ENCODE peak calls at places on chromosomes 16 and 17, in five cellular contexts. R, T, A, J and E are unnamed samples.

GRCh38 chr17:15403276-15403939 is 62.0 kb upstream of the TEKT3 start:
- DNase-seq in J (no peak), R (no peak), T (no peak), A (no peak), E (no peak)

GRCh38 chr17:2684549-2684948 is 27.0 kb downstream of the CLUH start:
- DNase-seq in T (no peak), R (no peak), J (peak; percentile 46), A (no peak), E (peak; percentile 53)

GRCh38 chr17:57649731-57650484 is 95.2 kb downstream of the CCDC182 start:
- DNase-seq in J (no peak), R (no peak), A (no peak), T (no peak), E (no peak)

GRCh38 chr17:7477392-7478275 is 1.8 kb downstream of the ZBTB4 start:
- DNase-seq in R (no peak), J (peak; percentile 73), T (no peak), A (peak; percentile 77), E (no peak)

GRCh38 chr17:58156839-58157803 is 8.9 kb downstream of the OR4D1 start:
- DNase-seq in A (peak; percentile 51), R (no peak), T (no peak), J (no peak), E (no peak)

GRCh38 chr16:27265982-27266381 is 2.6 kb downstream of the NSMCE1 start:
- DNase-seq in A (no peak), R (no peak), J (no peak), T (no peak), E (no peak)

GRCh38 chr17:42111901-42112551 is 488 bp downstream of the DHX58 start:
- DNase-seq in J (no peak), T (no peak), R (no peak), A (peak; percentile 58), E (no peak)

GRCh38 chr17:67400193-67400592 is 23.1 kb downstream of the PITPNC1 start:
- DNase-seq in J (no peak), R (no peak), A (no peak), T (no peak), E (no peak)

GRCh38 chr17:19645608-19646250 is 2.8 kb upstream of the ALDH3A2 start:
- DNase-seq in T (no peak), J (no peak), A (peak; percentile 58), R (peak; percentile 39), E (no peak)

GRCh38 chr16:23650674-23651073 is 9.4 kb downstream of the DCTN5 start:
- DNase-seq in R (no peak), J (no peak), A (no peak), T (no peak), E (no peak)

GRCh38 chr17:9350083-9350482 is 225.5 kb downstream of the STX8 start:
- DNase-seq in J (no peak), R (no peak), T (no peak), A (no peak), E (no peak)

GRCh38 chr17:61834610-61835009 is 28.7 kb downstream of the BRIP1 start:
- DNase-seq in J (no peak), A (no peak), R (no peak), T (no peak), E (no peak)

GRCh38 chr17:21530311-21530710 is 154.2 kb downstream of the KCNJ12 start:
- DNase-seq in A (no peak), T (no peak), J (no peak), R (no peak), E (no peak)

GRCh38 chr16:5032748-5033167 is 977 bp downstream of the NAGPA start:
- DNase-seq in R (no peak), T (no peak), J (no peak), A (no peak), E (no peak)

GRCh38 chr16:1379054-1379862 is 27.5 kb downstream of the GNPTG start:
- DNase-seq in R (peak; percentile 45), A (peak; percentile 84), T (peak; percentile 85), J (peak; percentile 86), E (peak; percentile 93)

GRCh38 chr17:59972778-59973177 is 8.2 kb upstream of the RNFT1 start:
- DNase-seq in A (no peak), R (no peak), J (no peak), T (no peak), E (no peak)

GRCh38 chr17:1861391-1862010 is 31.7 kb downstream of the RPA1 start:
- DNase-seq in T (no peak), J (no peak), A (no peak), R (no peak), E (no peak)

GRCh38 chr16:79845734-79846135 is 245.2 kb upstream of the MAF start:
- DNase-seq in J (no peak), A (no peak), T (no peak), R (no peak), E (no peak)
- H3K4me1 ChIP-seq in J (no peaks in the 10 kb centered on the region), A (no peaks in the 10 kb centered on the region), T (peaks cover 4% of the 10 kb centered on the region), R (no peaks in the 10 kb centered on the region), E (no peaks in the 10 kb centered on the region)

GRCh38 chr17:82231562-82232321 is 2.9 kb downstream of the SLC16A3 start:
- DNase-seq in J (no peak), A (peak; percentile 94), R (peak; percentile 61), T (no peak), E (peak; percentile 85)
- H3K4me3 ChIP-seq in J (peak overlapping the region; percentile 83), A (peak overlapping the region; percentile 78), R (peak overlapping the region; percentile 72), T (peak overlapping the region; percentile 91), E (peak overlapping the region; percentile 70)

GRCh38 chr16:57623251-57624043 is 5.0 kb upstream of the ADGRG1 start:
- DNase-seq in T (no peak), R (no peak), J (peak; percentile 73), A (peak; percentile 65), E (no peak)
- H3K4me1 ChIP-seq in T (peaks cover 9% of the 10 kb centered on the region), R (no peaks in the 10 kb centered on the region), J (peaks cover 37% of the 10 kb centered on the region), A (peaks cover 42% of the 10 kb centered on the region), E (no peaks in the 10 kb centered on the region)

GRCh38 chr17:29614345-29615047 is 8.2 kb downstream of the CORO6 start:
- DNase-seq in T (no peak), J (no peak), R (no peak), A (no peak), E (no peak)

GRCh38 chr17:29615048-29615385 is 7.7 kb downstream of the CORO6 start:
- DNase-seq in R (no peak), J (no peak), T (no peak), A (peak; percentile 79), E (peak; percentile 75)

GRCh38 chr17:29612404-29613370 is 10.0 kb downstream of the CORO6 start:
- DNase-seq in J (no peak), A (no peak), T (no peak), R (no peak), E (no peak)

GRCh38 chr17:29613371-29613837 is 9.3 kb downstream of the CORO6 start:
- DNase-seq in A (peak; percentile 95), R (peak; percentile 96), T (peak; percentile 72), J (peak; percentile 93), E (peak; percentile 66)

GRCh38 chr17:29613856-29614255 is 8.9 kb downstream of the CORO6 start:
- DNase-seq in T (no peak), R (no peak), A (no peak), J (no peak), E (no peak)
- H3K4me3 ChIP-seq in T (peak overlapping the region; percentile 62), R (peak overlapping the region; percentile 13), A (peak overlapping the region; percentile 47), J (peak overlapping the region; percentile 62), E (peak overlapping the region; percentile 34)

GRCh38 chr17:29642171-29642611 is 19.5 kb upstream of the CORO6 start:
- DNase-seq in J (no peak), A (no peak), T (no peak), R (no peak), E (no peak)
- H3K4me1 ChIP-seq in J (peaks cover 13% of the 10 kb centered on the region), A (peaks cover 74% of the 10 kb centered on the region), T (peaks cover 78% of the 10 kb centered on the region), R (peaks cover 5% of the 10 kb centered on the region), E (peaks cover 12% of the 10 kb centered on the region)